ENCODE peak calls at places on chromosomes 1 and 21, in seven cellular contexts. W is right atrium auricular region; L is H7; O is NCI-H2081; A is CD4-positive, alpha-beta T cell; B is kidney glomerular epithelial cell; D is Peyer's patch. J is an unnamed sample.

GRCh38 chr21:45263534-45263933 is 24.2 kb downstream of the POFUT2 start:
- DNase-seq in W (no peak), A (no peak), L (peak), O (no peak), B (no peak), D (no peak), J (no peak)

GRCh38 chr1:237012789-237013383 is 8.6 kb upstream of the MT1HL1 start:
- DNase-seq in O (peak), D (no peak), W (no peak), B (peak), A (no peak), L (no peak), J (no peak)

GRCh38 chr21:39321424-39321823 is 8.0 kb upstream of the BRWD1 start:
- DNase-seq in B (no peak), D (no peak), L (no peak), O (no peak), W (no peak), A (no peak), J (no peak)

GRCh38 chr1:228089520-228090380 is 7.2 kb downstream of the ARF1 start:
- DNase-seq in O (no peak), B (no peak), D (no peak), L (no peak), A (no peak), W (no peak), J (peak)

GRCh38 chr1:238647877-238648276 is 738.5 kb upstream of the CHRM3 start:
- DNase-seq in W (no peak), A (no peak), O (no peak), B (peak), L (peak), D (no peak), J (peak)

GRCh38 chr1:53480678-53481077 is 21.5 kb downstream of the DMRTB1 start:
- DNase-seq in W (no peak), O (no peak), L (no peak), B (no peak), D (no peak), A (no peak), J (no peak)

GRCh38 chr1:31573261-31573660 is 3.1 kb upstream of the TINAGL1 start:
- DNase-seq in O (no peak), L (no peak), B (no peak), W (peak), D (no peak), A (no peak), J (peak)

GRCh38 chr1:248779350-248779749 is 23.8 kb upstream of the LYPD8 start:
- DNase-seq in O (no peak), A (no peak), D (no peak), B (no peak), L (no peak), W (no peak), J (no peak)

GRCh38 chr1:147757015-147757990 is 3.1 kb downstream of the GJA5 start:
- DNase-seq in D (no peak), W (no peak), A (no peak), O (no peak), B (no peak), L (no peak), J (no peak)

GRCh38 chr1:36831171-36831810 is 203.0 kb downstream of the GRIK3 start:
- DNase-seq in W (no peak), B (no peak), D (no peak), O (no peak), A (no peak), L (no peak), J (no peak)

GRCh38 chr1:21175670-21176581 is 771 bp downstream of the EIF4G3 start:
- DNase-seq in A (peak), O (peak), W (no peak), L (peak), B (peak), D (peak), J (peak)

GRCh38 chr1:54199151-54199764 is 572 bp downstream of the CYB5RL start:
- DNase-seq in D (no peak), O (peak), W (no peak), L (peak), A (no peak), B (no peak), J (no peak)

GRCh38 chr1:4601986-4602385 is 52.4 kb upstream of the AJAP1 start:
- DNase-seq in W (no peak), D (no peak), L (peak), O (no peak), A (no peak), B (no peak), J (peak)

GRCh38 chr1:84613026-84613425 is 38.8 kb upstream of the CTBS start:
- DNase-seq in L (no peak), W (no peak), A (no peak), O (no peak), D (no peak), B (no peak), J (no peak)

GRCh38 chr1:153490272-153491051 is 30.0 kb upstream of the S100A7 start:
- DNase-seq in B (no peak), D (peak), L (no peak), W (peak), O (peak), A (no peak), J (no peak)

GRCh38 chr21:28781602-28782274 is 210.9 kb downstream of the LTN1 start:
- DNase-seq in B (no peak), L (peak), O (no peak), A (no peak), D (no peak), W (no peak), J (no peak)

GRCh38 chr1:60234761-60235160 is 161.2 kb upstream of the C1orf87 start:
- DNase-seq in W (no peak), L (no peak), D (no peak), O (no peak), A (no peak), B (no peak), J (no peak)

GRCh38 chr1:199742547-199742946 is 285.0 kb upstream of the NR5A2 start:
- DNase-seq in D (no peak), W (no peak), L (no peak), A (no peak), B (peak), O (no peak), J (no peak)

GRCh38 chr1:41626146-41626545 is 141.7 kb upstream of the EDN2 start:
- DNase-seq in O (peak), D (no peak), W (no peak), A (no peak), B (peak), L (no peak), J (peak)

GRCh38 chr1:207364622-207365021 is 43.1 kb downstream of the CD55 start:
- DNase-seq in O (no peak), A (no peak), B (no peak), D (no peak), W (no peak), L (no peak), J (no peak)

GRCh38 chr1:203200059-203200553 is 13.6 kb upstream of the CHI3L1 start:
- DNase-seq in L (no peak), D (no peak), A (no peak), B (no peak), W (peak), O (no peak), J (no peak)

GRCh38 chr1:64505944-64506658 is 36.2 kb downstream of the CACHD1 start:
- DNase-seq in L (no peak), A (peak), B (no peak), D (peak), O (peak), W (no peak), J (no peak)

GRCh38 chr1:32247983-32248889 is 1.2 kb downstream of the FAM167B start:
- DNase-seq in O (peak), L (peak), W (peak), A (peak), D (peak), B (peak), J (peak)

GRCh38 chr1:149903836-149904491 is 4.6 kb downstream of the BOLA1 start:
- DNase-seq in D (no peak), W (no peak), L (peak), O (no peak), B (no peak), A (no peak), J (no peak)

GRCh38 chr1:94258873-94259331 is 21.5 kb upstream of the ARHGAP29 start:
- DNase-seq in L (no peak), A (no peak), O (no peak), D (no peak), B (peak), W (peak), J (no peak)

GRCh38 chr1:70737125-70737524 is 310.5 kb downstream of the PTGER3 start:
- DNase-seq in A (no peak), W (no peak), O (peak), D (no peak), B (no peak), L (no peak), J (peak)

J was measured in endodermal cell.